ENCODE peak calls at places on chromosomes 7 and 10, in five cellular contexts. One of them, this sample, is unnamed.

GRCh38 chr10:76459016-76459415 is 1027.6 kb downstream of the LRMDA start:
- DNase-seq in uterus: peak
- DNase-seq in K562: no peak
- DNase-seq in esophagus squamous epithelium: no peak
- DNase-seq in heart left ventricle: no peak
- DNase-seq in this sample: no peak

GRCh38 chr10:87836098-87836497 is 18.1 kb upstream of the ATAD1 start:
- DNase-seq in esophagus squamous epithelium: no peak
- DNase-seq in heart left ventricle: no peak
- DNase-seq in K562: no peak
- DNase-seq in uterus: no peak
- DNase-seq in this sample: no peak

GRCh38 chr10:114933588-114933987 is 4.4 kb upstream of the TRUB1 start:
- DNase-seq in uterus: no peak
- DNase-seq in K562: no peak
- DNase-seq in heart left ventricle: no peak
- DNase-seq in esophagus squamous epithelium: no peak
- DNase-seq in this sample: no peak

GRCh38 chr7:154591544-154591943 is 411.4 kb downstream of the PAXIP1 start:
- DNase-seq in uterus: no peak
- DNase-seq in esophagus squamous epithelium: no peak
- DNase-seq in heart left ventricle: no peak
- DNase-seq in K562: no peak
- DNase-seq in this sample: no peak

GRCh38 chr7:81301815-81302214 is 383.0 kb upstream of the SEMA3C start:
- DNase-seq in K562: no peak
- DNase-seq in heart left ventricle: no peak
- DNase-seq in esophagus squamous epithelium: no peak
- DNase-seq in uterus: no peak
- DNase-seq in this sample: no peak

GRCh38 chr10:10498781-10499180 is 518.9 kb upstream of the CELF2 start:
- DNase-seq in heart left ventricle: no peak
- DNase-seq in uterus: no peak
- DNase-seq in esophagus squamous epithelium: no peak
- DNase-seq in K562: no peak
- DNase-seq in this sample: no peak

GRCh38 chr10:53489331-53489730 is 716.7 kb upstream of the MBL2 start:
- DNase-seq in K562: no peak
- DNase-seq in heart left ventricle: no peak
- DNase-seq in uterus: no peak
- DNase-seq in esophagus squamous epithelium: no peak
- DNase-seq in this sample: no peak

GRCh38 chr10:107059872-107060271 is 104.6 kb downstream of the SORCS1 start:
- DNase-seq in K562: peak
- DNase-seq in esophagus squamous epithelium: no peak
- DNase-seq in uterus: no peak
- DNase-seq in heart left ventricle: no peak
- DNase-seq in this sample: no peak

GRCh38 chr10:4770766-4771553 is 55.0 kb upstream of the AKR1E2 start:
- DNase-seq in uterus: no peak
- DNase-seq in K562: peak
- DNase-seq in esophagus squamous epithelium: no peak
- DNase-seq in heart left ventricle: no peak
- DNase-seq in this sample: no peak

GRCh38 chr7:10346032-10346431 is 627.6 kb upstream of the PHF14 start:
- DNase-seq in K562: no peak
- DNase-seq in esophagus squamous epithelium: no peak
- DNase-seq in uterus: no peak
- DNase-seq in heart left ventricle: no peak
- DNase-seq in this sample: no peak

GRCh38 chr10:102669206-102670064 is 25.2 kb downstream of the TRIM8 start:
- DNase-seq in K562: peak
- DNase-seq in heart left ventricle: no peak
- DNase-seq in esophagus squamous epithelium: no peak
- DNase-seq in uterus: no peak
- DNase-seq in this sample: no peak

GRCh38 chr10:119466655-119467054 is 75.9 kb downstream of the RGS10 start:
- DNase-seq in K562: peak
- DNase-seq in esophagus squamous epithelium: no peak
- DNase-seq in uterus: no peak
- DNase-seq in heart left ventricle: no peak
- DNase-seq in this sample: peak

GRCh38 chr7:20301311-20301939 is 29.3 kb upstream of the ITGB8 start:
- DNase-seq in uterus: no peak
- DNase-seq in heart left ventricle: no peak
- DNase-seq in K562: no peak
- DNase-seq in esophagus squamous epithelium: no peak
- DNase-seq in this sample: no peak

GRCh38 chr7:55246181-55246580 is 119.0 kb upstream of the LANCL2 start:
- DNase-seq in uterus: no peak
- DNase-seq in K562: no peak
- DNase-seq in heart left ventricle: no peak
- DNase-seq in esophagus squamous epithelium: no peak
- DNase-seq in this sample: no peak

GRCh38 chr10:60894816-60895215 is 49.2 kb downstream of the RHOBTB1 start:
- DNase-seq in esophagus squamous epithelium: no peak
- DNase-seq in heart left ventricle: no peak
- DNase-seq in uterus: no peak
- DNase-seq in K562: no peak
- DNase-seq in this sample: no peak

GRCh38 chr10:103951183-103951582 is 15.8 kb upstream of the SLK start:
- DNase-seq in heart left ventricle: no peak
- DNase-seq in K562: no peak
- DNase-seq in uterus: no peak
- DNase-seq in esophagus squamous epithelium: no peak
- DNase-seq in this sample: no peak

GRCh38 chr10:73886625-73887024 is 12.3 kb upstream of the CAMK2G start:
- DNase-seq in uterus: no peak
- DNase-seq in K562: no peak
- DNase-seq in heart left ventricle: no peak
- DNase-seq in esophagus squamous epithelium: no peak
- DNase-seq in this sample: no peak

GRCh38 chr10:122001698-122002097 is 12.7 kb downstream of the TACC2 start:
- DNase-seq in K562: no peak
- DNase-seq in heart left ventricle: no peak
- DNase-seq in uterus: no peak
- DNase-seq in esophagus squamous epithelium: no peak
- DNase-seq in this sample: no peak

GRCh38 chr7:93949468-93949867 is 27.9 kb downstream of the GNG11 start:
- DNase-seq in K562: no peak
- DNase-seq in heart left ventricle: no peak
- DNase-seq in esophagus squamous epithelium: no peak
- DNase-seq in uterus: no peak
- DNase-seq in this sample: no peak

GRCh38 chr7:45184326-45185027 is 26.9 kb downstream of the RAMP3 start:
- DNase-seq in uterus: peak
- DNase-seq in heart left ventricle: no peak
- DNase-seq in esophagus squamous epithelium: no peak
- DNase-seq in K562: no peak
- DNase-seq in this sample: no peak

GRCh38 chr7:31495653-31496052 is 18.2 kb upstream of the ITPRID1 start:
- DNase-seq in K562: no peak
- DNase-seq in heart left ventricle: no peak
- DNase-seq in esophagus squamous epithelium: no peak
- DNase-seq in uterus: no peak
- DNase-seq in this sample: no peak

GRCh38 chr7:144824360-144824759 is 11.5 kb downstream of the TPK1 start:
- DNase-seq in heart left ventricle: no peak
- DNase-seq in esophagus squamous epithelium: no peak
- DNase-seq in K562: no peak
- DNase-seq in uterus: no peak
- DNase-seq in this sample: no peak

GRCh38 chr7:122885583-122886356 is 490 bp downstream of the CADPS2 start:
- DNase-seq in K562: peak
- DNase-seq in esophagus squamous epithelium: no peak
- DNase-seq in uterus: peak
- DNase-seq in heart left ventricle: peak
- DNase-seq in this sample: peak

GRCh38 chr7:143487566-143487965 is 9.9 kb downstream of the TAS2R41 start:
- DNase-seq in esophagus squamous epithelium: no peak
- DNase-seq in heart left ventricle: peak
- DNase-seq in K562: no peak
- DNase-seq in uterus: peak
- DNase-seq in this sample: peak

GRCh38 chr7:18384491-18385143 is 110.9 kb upstream of the HDAC9 start:
- DNase-seq in heart left ventricle: no peak
- DNase-seq in esophagus squamous epithelium: no peak
- DNase-seq in K562: no peak
- DNase-seq in uterus: no peak
- DNase-seq in this sample: no peak

GRCh38 chr7:51369746-51370145 is 53.1 kb upstream of the COBL start:
- DNase-seq in esophagus squamous epithelium: no peak
- DNase-seq in heart left ventricle: no peak
- DNase-seq in K562: no peak
- DNase-seq in uterus: no peak
- DNase-seq in this sample: no peak

GRCh38 chr7:131095346-131095745 is 232.3 kb upstream of the MKLN1 start:
- DNase-seq in heart left ventricle: no peak
- DNase-seq in esophagus squamous epithelium: no peak
- DNase-seq in K562: no peak
- DNase-seq in uterus: no peak
- DNase-seq in this sample: no peak

GRCh38 chr10:12807096-12807755 is 194.3 kb downstream of the CCDC3 start:
- DNase-seq in K562: no peak
- DNase-seq in esophagus squamous epithelium: no peak
- DNase-seq in uterus: no peak
- DNase-seq in heart left ventricle: no peak
- DNase-seq in this sample: no peak

GRCh38 chr10:128130051-128130450 is 3.8 kb upstream of the MKI67 start:
- DNase-seq in esophagus squamous epithelium: no peak
- DNase-seq in heart left ventricle: no peak
- DNase-seq in uterus: no peak
- DNase-seq in K562: no peak
- DNase-seq in this sample: no peak

GRCh38 chr7:146116452-146117219 is at the start of gene CNTNAP2:
- DNase-seq in esophagus squamous epithelium: no peak
- DNase-seq in K562: no peak
- DNase-seq in heart left ventricle: peak
- DNase-seq in uterus: no peak
- DNase-seq in this sample: no peak

GRCh38 chr10:6476989-6477388 is 103.1 kb downstream of the PRKCQ start:
- DNase-seq in K562: no peak
- DNase-seq in esophagus squamous epithelium: no peak
- DNase-seq in uterus: no peak
- DNase-seq in heart left ventricle: no peak
- DNase-seq in this sample: no peak

GRCh38 chr10:6473901-6474370 is 106.1 kb downstream of the PRKCQ start:
- DNase-seq in uterus: no peak
- DNase-seq in esophagus squamous epithelium: no peak
- DNase-seq in K562: peak
- DNase-seq in heart left ventricle: no peak
- DNase-seq in this sample: no peak

GRCh38 chr10:6470894-6471618 is 109.0 kb downstream of the PRKCQ start:
- DNase-seq in heart left ventricle: no peak
- DNase-seq in K562: no peak
- DNase-seq in esophagus squamous epithelium: no peak
- DNase-seq in uterus: no peak
- DNase-seq in this sample: no peak

GRCh38 chr10:6469661-6470060 is 110.4 kb downstream of the PRKCQ start:
- DNase-seq in K562: no peak
- DNase-seq in heart left ventricle: no peak
- DNase-seq in esophagus squamous epithelium: no peak
- DNase-seq in uterus: no peak
- DNase-seq in this sample: no peak

DNA sequence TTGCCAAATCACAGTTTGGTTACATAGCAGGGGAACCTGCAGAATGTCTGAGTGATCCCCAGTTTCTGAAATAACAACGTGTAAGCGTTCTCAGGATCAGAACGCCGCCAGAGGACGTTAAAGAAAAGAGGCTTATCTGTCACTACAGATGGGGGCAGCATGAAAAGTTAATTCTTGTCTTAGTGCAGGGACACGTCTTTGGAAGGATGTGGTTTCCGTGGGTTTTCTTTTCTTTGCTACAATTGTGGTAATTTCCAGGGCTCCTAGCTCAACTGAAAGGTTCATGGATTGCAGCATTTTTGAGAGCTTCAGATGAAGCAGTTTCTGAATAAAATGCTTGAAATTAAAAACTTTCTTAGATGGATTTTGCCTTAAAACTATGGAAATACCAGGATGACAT is 106.6 kb downstream of the PRKCQ start:
- DNase-seq in uterus: no peak
- DNase-seq in heart left ventricle: no peak
- DNase-seq in K562: peak
- DNase-seq in esophagus squamous epithelium: no peak
- DNase-seq in this sample: no peak
- TF ChIP-seq CTCF in uterus: no peak
- TF ChIP-seq CTCF in heart left ventricle: no peak
- TF ChIP-seq CTCF in K562: peak
- TF ChIP-seq CTCF in esophagus squamous epithelium: no peak
- TF ChIP-seq CTCF in this sample: peak

GRCh38 chr7:5491251-5492044 is 67.8 kb upstream of the TNRC18 start:
- DNase-seq in heart left ventricle: no peak
- DNase-seq in uterus: no peak
- DNase-seq in K562: no peak
- DNase-seq in esophagus squamous epithelium: no peak
- DNase-seq in this sample: no peak
- TF ChIP-seq POLR2A in heart left ventricle: no peak
- TF ChIP-seq POLR2A in uterus: no peak
- TF ChIP-seq POLR2A in K562: no peak
- TF ChIP-seq POLR2A in esophagus squamous epithelium: no peak
- TF ChIP-seq POLR2A in this sample: no peak

DNA sequence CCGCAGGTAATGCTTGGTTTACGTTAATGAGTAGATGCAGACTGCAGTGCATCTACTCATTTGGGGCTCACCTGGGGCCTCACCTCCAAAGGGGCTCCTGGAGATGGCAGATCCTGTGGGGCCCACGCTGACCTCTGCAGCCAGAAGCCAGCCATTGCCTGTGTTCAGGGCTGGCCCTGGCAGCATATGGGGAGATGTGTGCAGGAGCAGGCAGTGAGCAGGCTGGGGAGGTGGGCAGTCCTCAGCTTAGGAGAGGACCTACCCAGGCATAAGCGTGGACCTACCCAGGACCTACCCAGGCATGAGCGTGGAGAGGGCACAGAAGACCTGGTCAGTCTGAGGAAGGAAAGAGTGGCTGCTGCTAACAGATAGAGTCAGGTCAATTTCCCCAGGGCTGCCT is 178.5 kb downstream of the PTPRN2 start:
- DNase-seq in heart left ventricle: no peak
- DNase-seq in uterus: no peak
- DNase-seq in esophagus squamous epithelium: no peak
- DNase-seq in K562: no peak
- DNase-seq in this sample: no peak
- TF ChIP-seq CTCF in heart left ventricle: no peak
- TF ChIP-seq CTCF in uterus: no peak
- TF ChIP-seq CTCF in esophagus squamous epithelium: no peak
- TF ChIP-seq CTCF in K562: no peak
- TF ChIP-seq CTCF in this sample: no peak

DNA sequence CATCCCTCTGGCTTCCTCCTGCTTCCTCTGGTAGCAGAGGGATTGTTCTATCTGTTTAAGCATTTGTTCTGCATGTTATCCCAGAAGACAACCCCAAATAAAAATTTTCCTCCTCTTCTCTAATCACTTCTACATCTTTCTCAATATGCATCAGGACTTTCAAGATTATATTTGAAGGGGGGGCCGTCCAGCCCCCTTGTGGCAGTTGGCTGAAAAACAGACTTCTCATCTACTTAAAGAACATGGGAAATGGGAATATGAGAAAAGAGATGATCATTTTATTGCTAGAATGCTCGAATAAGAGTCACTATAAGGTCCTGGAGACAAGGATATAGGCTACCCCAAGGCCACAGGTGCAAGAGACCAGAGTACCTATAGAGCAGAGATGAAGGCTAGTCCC is 466.0 kb downstream of the REEP3 start:
- DNase-seq in uterus: no peak
- DNase-seq in heart left ventricle: no peak
- DNase-seq in K562: no peak
- DNase-seq in esophagus squamous epithelium: no peak
- DNase-seq in this sample: no peak
- TF ChIP-seq POLR2A in uterus: no peak
- TF ChIP-seq POLR2A in heart left ventricle: no peak
- TF ChIP-seq POLR2A in K562: no peak
- TF ChIP-seq POLR2A in esophagus squamous epithelium: no peak
- TF ChIP-seq POLR2A in this sample: no peak

This sample was measured in Peyer's patch.